ENCODE peak calls at places on chromosomes 5 and 9, in four cellular contexts. One of them, this sample, is unnamed.

GRCh38 chr5:123496892-123497291 is 15.1 kb upstream of the CSNK1G3 start:
- DNase-seq in lower lobe of right lung: no peak
- DNase-seq in OCI-M1: no peak
- DNase-seq in psoas muscle: no peak
- DNase-seq in this sample: no peak

GRCh38 chr9:124208571-124208970 is 49.2 kb upstream of the NEK6 start:
- DNase-seq in OCI-M1: no peak
- DNase-seq in lower lobe of right lung: no peak
- DNase-seq in psoas muscle: peak
- DNase-seq in this sample: no peak

GRCh38 chr5:89065919-89066318 is 182.9 kb upstream of the MEF2C start:
- DNase-seq in OCI-M1: no peak
- DNase-seq in lower lobe of right lung: no peak
- DNase-seq in psoas muscle: no peak
- DNase-seq in this sample: no peak

GRCh38 chr9:113290052-113290607 is 13.0 kb downstream of the RNF183 start:
- DNase-seq in OCI-M1: no peak
- DNase-seq in lower lobe of right lung: no peak
- DNase-seq in psoas muscle: no peak
- DNase-seq in this sample: no peak

GRCh38 chr9:91354846-91355245 is 6.9 kb downstream of the AUH start:
- DNase-seq in psoas muscle: no peak
- DNase-seq in OCI-M1: no peak
- DNase-seq in lower lobe of right lung: no peak
- DNase-seq in this sample: no peak

GRCh38 chr9:138117101-138117750 is 239.6 kb downstream of the CACNA1B start:
- DNase-seq in OCI-M1: no peak
- DNase-seq in psoas muscle: no peak
- DNase-seq in lower lobe of right lung: no peak
- DNase-seq in this sample: no peak

GRCh38 chr5:10091701-10092100 is 158.0 kb downstream of the ATPSCKMT start:
- DNase-seq in lower lobe of right lung: no peak
- DNase-seq in psoas muscle: no peak
- DNase-seq in OCI-M1: peak
- DNase-seq in this sample: no peak

GRCh38 chr9:77770340-77770739 is 122.2 kb upstream of the GNA14 start:
- DNase-seq in lower lobe of right lung: no peak
- DNase-seq in psoas muscle: no peak
- DNase-seq in OCI-M1: no peak
- DNase-seq in this sample: no peak

GRCh38 chr9:126626117-126627022 is 12.6 kb downstream of the LMX1B start:
- DNase-seq in lower lobe of right lung: no peak
- DNase-seq in OCI-M1: no peak
- DNase-seq in psoas muscle: no peak
- DNase-seq in this sample: no peak

GRCh38 chr9:127629468-127630081 is 17.5 kb downstream of the STXBP1 start:
- DNase-seq in OCI-M1: no peak
- DNase-seq in psoas muscle: no peak
- DNase-seq in lower lobe of right lung: no peak
- DNase-seq in this sample: no peak

This sample was measured in COR-L47.